ENCODE peak calls at places on chromosome 22, in ten cellular contexts. T, N, H, W, D, B, O, Y, U and K are unnamed samples.

GRCh38 chr22:42978453-42979103 is 36.4 kb downstream of the PACSIN2 start:
- DNase-seq in T (no peak), N (no peak), H (no peak), W (peak), D (no peak), B (no peak), O (peak), Y (no peak), U (no peak), K (no peak)

GRCh38 chr22:20607157-20607907 is 99.9 kb downstream of the MED15 start:
- DNase-seq in T (no peak), N (no peak), H (no peak), W (no peak), D (no peak), B (no peak), O (no peak), Y (peak), U (peak), K (no peak)

GRCh38 chr22:39311592-39312400 is 7.6 kb downstream of the RPL3 start:
- DNase-seq in T (no peak), N (no peak), H (no peak), W (no peak), D (no peak), B (no peak), O (no peak), Y (peak), U (no peak), K (no peak)

GRCh38 chr22:30733081-30733680 is 38.5 kb downstream of the OSBP2 start:
- DNase-seq in T (no peak), N (no peak), H (no peak), W (no peak), D (no peak), B (no peak), O (peak), Y (peak), U (no peak), K (no peak)

GRCh38 chr22:35656284-35656752 is 8.1 kb downstream of the APOL6 start:
- DNase-seq in T (no peak), N (no peak), H (no peak), W (no peak), D (no peak), B (no peak), O (no peak), Y (no peak), U (no peak), K (no peak)

GRCh38 chr22:23393721-23394320 is 186.3 kb downstream of the IGLL1 start:
- DNase-seq in T (no peak), N (no peak), H (no peak), W (no peak), D (no peak), B (no peak), O (no peak), Y (no peak), U (no peak), K (no peak)

GRCh38 chr22:43136801-43137200 is 6.4 kb downstream of the MCAT start:
- DNase-seq in T (no peak), N (no peak), H (no peak), W (no peak), D (no peak), B (no peak), O (no peak), Y (no peak), U (no peak), K (no peak)

GRCh38 chr22:26646158-26646557 is 11.2 kb upstream of the MIAT start:
- DNase-seq in T (no peak), N (no peak), H (no peak), W (no peak), D (no peak), B (no peak), O (peak), Y (no peak), U (no peak), K (no peak)

GRCh38 chr22:36536717-36537116 is 7.8 kb upstream of the EIF3D start:
- DNase-seq in T (no peak), N (no peak), H (no peak), W (no peak), D (no peak), B (no peak), O (no peak), Y (no peak), U (peak), K (peak)

GRCh38 chr22:26579331-26579886 is 10.5 kb downstream of the TPST2 start:
- DNase-seq in T (peak), N (peak), H (no peak), W (no peak), D (no peak), B (no peak), O (no peak), Y (peak), U (no peak), K (no peak)

GRCh38 chr22:49257551-49257951 is 570.1 kb downstream of the BRD1 start:
- DNase-seq in T (no peak), N (peak), H (peak), W (no peak), D (no peak), B (no peak), O (no peak), Y (no peak), U (no peak), K (peak)

GRCh38 chr22:22344430-22344829 is 99.8 kb downstream of the VPREB1 start:
- DNase-seq in T (no peak), N (no peak), H (no peak), W (no peak), D (no peak), B (no peak), O (no peak), Y (no peak), U (no peak), K (no peak)

GRCh38 chr22:39316440-39317083 is 2.9 kb downstream of the RPL3 start:
- DNase-seq in T (peak), N (peak), H (peak), W (peak), D (peak), B (peak), O (peak), Y (peak), U (peak), K (peak)

GRCh38 chr22:48758905-48759875 is 1068.5 kb downstream of the BRD1 start:
- DNase-seq in T (no peak), N (peak), H (no peak), W (no peak), D (no peak), B (peak), O (no peak), Y (no peak), U (no peak), K (no peak)

GRCh38 chr22:25564979-25565677 is 653 bp downstream of the GRK3 start:
- DNase-seq in T (no peak), N (no peak), H (no peak), W (peak), D (no peak), B (no peak), O (no peak), Y (peak), U (peak), K (peak)
- H3K4me3 ChIP-seq in T (peak), N (peak), H (peak), W (peak), D (peak), B (peak), O (peak), Y (peak), U (peak), K (peak)

GRCh38 chr22:29149841-29150555 is 55.7 kb upstream of the EMID1 start:
- DNase-seq in T (no peak), N (no peak), H (peak), W (no peak), D (no peak), B (peak), O (no peak), Y (no peak), U (peak), K (peak)
- H3K4me3 ChIP-seq in T (no peak), N (no peak), H (no peak), W (no peak), D (no peak), B (no peak), O (no peak), Y (no peak), U (no peak), K (no peak)

DNA sequence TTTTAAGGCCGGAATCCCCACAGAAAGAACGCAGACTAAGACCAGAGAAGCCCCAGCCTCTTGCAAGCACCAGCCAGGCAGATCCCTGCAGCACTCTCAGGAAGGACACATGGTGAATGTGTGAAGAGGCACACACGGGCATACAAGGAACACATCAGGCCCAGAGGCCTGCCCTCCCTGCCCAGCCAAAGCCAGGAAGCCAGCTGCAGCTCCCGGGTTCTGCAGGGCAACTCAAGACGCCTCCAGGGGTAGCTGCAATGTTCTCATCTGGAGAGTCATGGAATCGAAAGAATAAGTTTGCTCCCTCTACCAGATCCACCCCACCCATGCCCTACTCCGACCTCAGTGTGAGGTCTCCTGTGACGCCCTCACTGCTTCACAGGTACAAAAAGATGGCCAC is 2.3 kb downstream of the DGCR2 start:
- DNase-seq in T (no peak), N (no peak), H (no peak), W (no peak), D (no peak), B (no peak), O (no peak), Y (no peak), U (no peak), K (no peak)
- H3K4me3 ChIP-seq in T (no peak), N (peak), H (no peak), W (no peak), D (peak), B (no peak), O (peak), Y (no peak), U (no peak), K (no peak)

GRCh38 chr22:46056169-46057041 is 79.4 kb upstream of the WNT7B start:
- DNase-seq in T (no peak), N (peak), H (peak), W (peak), D (no peak), B (peak), O (no peak), Y (no peak), U (no peak), K (no peak)

GRCh38 chr22:46054878-46055158 is 77.9 kb upstream of the WNT7B start:
- DNase-seq in T (no peak), N (no peak), H (peak), W (no peak), D (no peak), B (peak), O (no peak), Y (no peak), U (no peak), K (no peak)

GRCh38 chr22:46054091-46054877 is 77.3 kb upstream of the WNT7B start:
- DNase-seq in T (peak), N (peak), H (peak), W (peak), D (no peak), B (peak), O (peak), Y (no peak), U (peak), K (peak)

GRCh38 chr22:46055851-46056168 is 78.8 kb upstream of the WNT7B start:
- DNase-seq in T (no peak), N (no peak), H (no peak), W (no peak), D (no peak), B (no peak), O (no peak), Y (no peak), U (no peak), K (no peak)

DNA sequence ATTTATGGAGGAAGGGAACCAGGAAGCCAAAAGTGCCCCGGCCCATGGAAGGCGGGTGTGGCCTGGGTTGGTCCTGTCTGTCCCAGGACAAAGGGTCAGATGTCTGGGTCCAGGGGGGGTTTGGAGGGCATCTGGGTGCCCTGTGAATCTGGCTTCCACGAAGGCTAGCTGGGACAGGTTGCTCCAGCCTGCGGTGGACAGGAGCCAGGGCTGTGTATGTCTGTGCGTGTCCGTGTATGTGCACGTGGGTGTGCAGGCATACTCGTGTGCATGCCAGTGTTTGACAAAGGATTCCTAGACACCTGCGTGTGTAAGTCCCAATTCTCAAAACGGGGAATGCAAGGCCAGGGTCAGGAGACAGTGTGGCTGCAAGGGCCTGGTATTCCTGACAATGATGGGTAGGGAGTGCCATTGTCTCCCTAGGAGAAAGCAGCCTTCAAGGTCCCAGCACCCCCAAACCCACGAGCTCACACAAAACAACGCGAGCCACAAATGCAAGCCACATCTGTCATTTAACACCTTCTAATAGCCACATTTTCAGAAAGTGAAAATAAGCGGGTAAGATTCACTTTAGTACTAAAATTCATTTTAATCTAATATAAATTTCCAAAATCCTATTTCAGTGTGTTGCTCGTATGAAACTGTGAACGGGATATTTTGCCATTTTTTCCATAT is 78.4 kb upstream of the WNT7B start:
- DNase-seq in T (no peak), N (peak), H (peak), W (peak), D (no peak), B (peak), O (no peak), Y (no peak), U (no peak), K (no peak)
- H3K4me3 ChIP-seq in T (peak), N (peak), H (peak), W (peak), D (peak), B (peak), O (peak), Y (no peak), U (no peak), K (no peak)